ENCODE peak calls at places on chromosomes 4 and X, in eight cellular contexts. B is SK-N-SH, S is A549, Q is GM23248, D is ascending aorta, N is adrenal gland, C is PC-9, W is esophagus squamous epithelium. V is an unnamed sample.

GRCh38 chr4:145881991-145882390 is 56.6 kb downstream of the ZNF827 start:
- DNase-seq in W (no peak), Q (no peak), B (no peak), S (no peak), D (no peak), C (peak; percentile 38), N (peak; percentile 49), V (no peak)

GRCh38 chr4:126604273-126604867 is 1028.4 kb upstream of the INTU start:
- DNase-seq in B (peak; percentile 53), W (no peak), D (no peak), C (no peak), Q (peak; percentile 71), S (peak; percentile 1), N (no peak), V (peak; percentile 68)

GRCh38 chr4:86981789-86982188 is 47.0 kb downstream of the AFF1 start:
- DNase-seq in B (no peak), W (no peak), S (no peak), D (no peak), Q (no peak), N (peak; percentile 34), C (no peak), V (no peak)

GRCh38 chr4:163109967-163110366 is 56.7 kb downstream of the NAF1 start:
- DNase-seq in S (no peak), B (no peak), Q (no peak), D (no peak), W (no peak), N (no peak), C (no peak), V (no peak)

GRCh38 chrX:115898382-115899001 is 272.1 kb upstream of the AGTR2 start:
- DNase-seq in Q (no peak), S (no peak), C (peak; percentile 68), B (peak; percentile 37), W (no peak), N (peak; percentile 83), D (no peak), V (no peak)

GRCh38 chr4:40409835-40410234 is 74.7 kb downstream of the CHRNA9 start:
- DNase-seq in B (no peak), S (no peak), N (no peak), C (no peak), D (no peak), Q (peak; percentile 33), W (no peak), V (peak; percentile 14)

GRCh38 chrX:21723097-21723496 is 34.8 kb downstream of the SMPX start:
- DNase-seq in D (no peak), N (no peak), B (no peak), W (no peak), C (no peak), Q (peak; percentile 46), S (no peak), V (peak; percentile 56)

GRCh38 chr4:183147191-183147590 is 48.1 kb downstream of the WWC2 start:
- DNase-seq in N (no peak), W (no peak), D (no peak), B (no peak), C (no peak), S (no peak), Q (peak; percentile 39), V (no peak)

GRCh38 chrX:150362599-150363481 is at the start of gene MAMLD1:
- DNase-seq in W (no peak), Q (peak; percentile 87), S (peak; percentile 47), C (peak; percentile 78), B (peak; percentile 53), D (peak; percentile 43), N (peak; percentile 72), V (peak; percentile 77)

GRCh38 chrX:43224496-43224895 is 431.6 kb upstream of the MAOA start:
- DNase-seq in D (no peak), W (no peak), N (no peak), B (no peak), S (no peak), Q (no peak), C (no peak), V (no peak)

GRCh38 chr4:54781771-54782170 is 124.0 kb downstream of the KIT start:
- DNase-seq in N (no peak), Q (peak; percentile 30), D (no peak), B (no peak), S (no peak), C (no peak), W (no peak), V (peak; percentile 53)

GRCh38 chr4:53507671-53508286 is 83.5 kb downstream of the LNX1 start:
- DNase-seq in C (no peak), W (no peak), D (peak; percentile 35), B (no peak), S (no peak), Q (peak; percentile 9), N (peak; percentile 52), V (peak; percentile 85)

GRCh38 chr4:70600305-70600704 is 8.2 kb downstream of the AMBN start:
- DNase-seq in Q (no peak), D (no peak), W (no peak), C (no peak), B (no peak), N (no peak), S (no peak), V (no peak)

GRCh38 chrX:122219226-122219625 is 964.9 kb upstream of the GRIA3 start:
- DNase-seq in Q (peak; percentile 5), S (no peak), C (no peak), N (no peak), W (no peak), B (no peak), D (no peak), V (no peak)

GRCh38 chr4:5839751-5840674 is 52.9 kb downstream of the CRMP1 start:
- DNase-seq in S (no peak), Q (peak; percentile 62), C (no peak), B (no peak), D (no peak), W (no peak), N (peak; percentile 32), V (no peak)

GRCh38 chr4:121072080-121072835 is at the start of gene NDNF:
- DNase-seq in S (no peak), D (no peak), C (no peak), W (no peak), Q (peak; percentile 75), N (peak; percentile 44), B (peak; percentile 79), V (peak; percentile 74)

GRCh38 chr4:48290146-48290772 is 20.6 kb upstream of the TEC start:
- DNase-seq in B (peak; percentile 49), S (peak; percentile 36), D (no peak), C (peak; percentile 37), Q (peak; percentile 52), W (no peak), N (no peak), V (peak; percentile 18)

DNA sequence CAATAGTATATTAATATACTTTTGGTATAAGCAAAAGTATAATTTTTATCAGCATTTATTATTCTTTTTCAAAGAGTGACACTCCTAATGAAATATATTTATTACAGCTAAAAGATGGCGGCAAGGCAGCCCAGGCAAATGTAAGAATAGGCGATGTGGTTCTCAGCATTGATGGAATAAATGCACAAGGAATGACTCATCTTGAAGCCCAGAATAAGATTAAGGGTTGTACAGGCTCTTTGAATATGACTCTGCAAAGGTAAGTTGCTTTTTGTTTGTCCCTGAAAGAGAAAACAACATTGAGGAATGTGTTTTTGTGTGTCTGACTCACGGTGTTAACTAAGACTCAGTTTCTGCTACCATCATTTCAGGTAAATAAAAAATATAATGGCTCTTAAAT is 71.9 kb downstream of the PDLIM5 start:
- DNase-seq in W (no peak), S (no peak), N (no peak), C (peak; percentile 68), Q (peak; percentile 52), D (no peak), B (no peak), V (no peak)
- H3K4me1 ChIP-seq in W (no peaks in the 10 kb centered on the region), S (peaks cover 50% of the 10 kb centered on the region), N (peaks cover 6% of the 10 kb centered on the region), C (peaks cover 6% of the 10 kb centered on the region), Q (peaks cover 32% of the 10 kb centered on the region), D (no peaks in the 10 kb centered on the region), B (no peaks in the 10 kb centered on the region), V (no peaks in the 10 kb centered on the region)

DNA sequence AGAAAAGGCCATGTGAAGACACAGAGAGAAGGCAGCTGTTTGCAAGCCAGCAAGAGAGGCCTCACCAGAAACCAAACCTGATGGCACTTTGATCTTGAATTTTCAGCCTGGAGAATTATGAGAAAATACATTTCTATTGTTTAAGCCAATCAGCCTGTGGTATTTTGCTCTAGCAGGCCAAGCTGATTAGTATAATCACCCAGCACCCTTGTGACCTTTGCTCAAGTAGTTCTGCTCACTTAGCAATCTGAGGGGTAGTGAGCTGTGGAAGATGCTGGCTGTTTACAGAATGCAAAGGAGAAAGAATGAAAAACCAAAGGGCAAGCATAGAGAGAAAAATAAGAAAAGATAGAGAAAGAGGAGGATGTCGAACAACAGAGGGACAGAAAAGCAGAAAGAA is 396.4 kb upstream of the BOD1L1 start:
- DNase-seq in S (no peak), D (no peak), Q (no peak), W (no peak), B (no peak), C (no peak), N (no peak), V (no peak)
- H3K27ac ChIP-seq in S (peak overlapping the region; percentile 68), D (no peak overlapping the region), Q (no peak overlapping the region), W (no peak overlapping the region), B (no peak overlapping the region), C (no peak overlapping the region), N (no peak overlapping the region), V (no peak overlapping the region)

DNA sequence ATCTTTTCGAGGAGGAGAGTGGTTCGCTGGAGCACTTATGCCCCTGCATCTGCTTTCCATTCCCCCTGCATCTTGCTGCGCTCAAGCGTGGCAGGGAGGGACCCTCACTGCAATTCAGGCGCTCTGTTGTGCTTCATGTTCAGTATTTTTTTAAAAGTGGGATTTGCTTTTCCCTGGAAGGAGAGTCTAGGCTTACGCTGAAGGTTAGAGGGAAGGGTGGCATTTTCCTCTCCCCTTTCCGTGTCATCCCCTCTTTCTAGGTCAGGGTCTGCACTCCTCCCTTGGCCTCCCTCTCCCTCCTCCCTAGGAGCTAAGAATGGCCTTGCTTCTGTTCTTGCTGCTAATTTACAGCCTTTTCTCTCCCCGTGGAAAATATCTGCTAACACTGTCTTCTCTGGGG is 202.1 kb upstream of the LEF1 start:
- DNase-seq in Q (no peak), D (no peak), C (no peak), W (no peak), S (no peak), N (no peak), B (no peak), V (no peak)
- H3K4me1 ChIP-seq in Q (no peaks in the 10 kb centered on the region), D (no peaks in the 10 kb centered on the region), C (no peaks in the 10 kb centered on the region), W (no peaks in the 10 kb centered on the region), S (no peaks in the 10 kb centered on the region), N (no peaks in the 10 kb centered on the region), B (no peaks in the 10 kb centered on the region), V (peaks cover 12% of the 10 kb centered on the region)

GRCh38 chrX:46838974-46839480 is 2.2 kb downstream of the RP2 start:
- DNase-seq in D (no peak), S (no peak), W (no peak), N (no peak), Q (peak; percentile 36), C (no peak), B (no peak), V (no peak)

GRCh38 chrX:46837543-46838481 is 969 bp downstream of the RP2 start:
- DNase-seq in D (no peak), B (peak; percentile 5), W (no peak), C (peak; percentile 63), S (peak; percentile 14), N (no peak), Q (peak; percentile 63), V (no peak)

GRCh38 chrX:46838482-46838857 is 1.6 kb downstream of the RP2 start:
- DNase-seq in S (no peak), W (no peak), Q (peak; percentile 50), D (no peak), B (no peak), C (no peak), N (no peak), V (no peak)

GRCh38 chrX:46844913-46845312 is 8.1 kb downstream of the RP2 start:
- DNase-seq in B (no peak), D (no peak), N (no peak), C (no peak), Q (no peak), W (no peak), S (no peak), V (no peak)

GRCh38 chrX:46840946-46841740 is 4.3 kb downstream of the RP2 start:
- DNase-seq in N (peak; percentile 35), C (no peak), Q (peak; percentile 46), W (no peak), B (no peak), S (no peak), D (no peak), V (no peak)
- H3K27ac ChIP-seq in N (no peak overlapping the region), C (no peak overlapping the region), Q (peak overlapping the region; percentile 97), W (no peak overlapping the region), B (no peak overlapping the region), S (no peak overlapping the region), D (no peak overlapping the region), V (no peak overlapping the region)